ENCODE peak calls at places on chromosome 12, in six cellular contexts. C, K, U, W, D and I are unnamed samples.

GRCh38 chr12:58915634-58916033 is 4.7 kb downstream of the LRIG3 start:
- DNase-seq in U (no peak), W (no peak), K (no peak), C (no peak), D (no peak), I (no peak)

GRCh38 chr12:22628228-22628627 is 3.3 kb downstream of the ETNK1 start:
- DNase-seq in C (no peak), K (no peak), U (no peak), W (no peak), D (no peak), I (no peak)

GRCh38 chr12:5072326-5072725 is 28.6 kb downstream of the KCNA5 start:
- DNase-seq in C (no peak), K (peak), D (no peak), U (no peak), W (no peak), I (no peak)

GRCh38 chr12:21941522-21942376 is 523 bp upstream of the ABCC9 start:
- DNase-seq in U (no peak), C (no peak), K (peak), W (no peak), D (no peak), I (no peak)

GRCh38 chr12:128138125-128138524 is 128.8 kb upstream of the TMEM132C start:
- DNase-seq in W (no peak), U (no peak), D (no peak), C (no peak), K (no peak), I (no peak)

GRCh38 chr12:109539508-109539907 is 33.8 kb downstream of the MMAB start:
- DNase-seq in D (no peak), C (no peak), W (no peak), K (no peak), U (no peak), I (no peak)

GRCh38 chr12:125871811-125872594 is 806.8 kb downstream of the AACS start:
- DNase-seq in K (no peak), U (no peak), C (no peak), D (no peak), W (no peak), I (no peak)

GRCh38 chr12:100959481-100959880 is 164.9 kb downstream of the ANO4 start:
- DNase-seq in C (no peak), K (no peak), D (no peak), U (no peak), W (no peak), I (no peak)

GRCh38 chr12:65171870-65172269 is 2.5 kb downstream of the LEMD3 start:
- DNase-seq in W (no peak), D (no peak), C (no peak), K (no peak), U (no peak), I (no peak)

GRCh38 chr12:94714378-94714777 is 64.0 kb upstream of the TMCC3 start:
- DNase-seq in K (no peak), U (no peak), W (no peak), D (no peak), C (no peak), I (no peak)

GRCh38 chr12:50132505-50133135 is 20.6 kb downstream of the COX14 start:
- DNase-seq in U (no peak), D (no peak), K (no peak), C (no peak), W (no peak), I (no peak)

GRCh38 chr12:119182701-119183493 is 4.2 kb downstream of the HSPB8 start:
- DNase-seq in C (no peak), K (no peak), W (no peak), D (no peak), U (no peak), I (no peak)

GRCh38 chr12:25155031-25155576 is 39.9 kb downstream of the DNAI7 start:
- DNase-seq in W (peak), D (no peak), C (no peak), U (no peak), K (no peak), I (no peak)

GRCh38 chr12:54411398-54412241 is 7.4 kb downstream of the ITGA5 start:
- DNase-seq in K (no peak), W (no peak), U (no peak), D (no peak), C (no peak), I (no peak)

GRCh38 chr12:14256139-14256538 is 109.3 kb upstream of the ATF7IP start:
- DNase-seq in D (no peak), C (peak), W (no peak), K (no peak), U (no peak), I (no peak)

DNA sequence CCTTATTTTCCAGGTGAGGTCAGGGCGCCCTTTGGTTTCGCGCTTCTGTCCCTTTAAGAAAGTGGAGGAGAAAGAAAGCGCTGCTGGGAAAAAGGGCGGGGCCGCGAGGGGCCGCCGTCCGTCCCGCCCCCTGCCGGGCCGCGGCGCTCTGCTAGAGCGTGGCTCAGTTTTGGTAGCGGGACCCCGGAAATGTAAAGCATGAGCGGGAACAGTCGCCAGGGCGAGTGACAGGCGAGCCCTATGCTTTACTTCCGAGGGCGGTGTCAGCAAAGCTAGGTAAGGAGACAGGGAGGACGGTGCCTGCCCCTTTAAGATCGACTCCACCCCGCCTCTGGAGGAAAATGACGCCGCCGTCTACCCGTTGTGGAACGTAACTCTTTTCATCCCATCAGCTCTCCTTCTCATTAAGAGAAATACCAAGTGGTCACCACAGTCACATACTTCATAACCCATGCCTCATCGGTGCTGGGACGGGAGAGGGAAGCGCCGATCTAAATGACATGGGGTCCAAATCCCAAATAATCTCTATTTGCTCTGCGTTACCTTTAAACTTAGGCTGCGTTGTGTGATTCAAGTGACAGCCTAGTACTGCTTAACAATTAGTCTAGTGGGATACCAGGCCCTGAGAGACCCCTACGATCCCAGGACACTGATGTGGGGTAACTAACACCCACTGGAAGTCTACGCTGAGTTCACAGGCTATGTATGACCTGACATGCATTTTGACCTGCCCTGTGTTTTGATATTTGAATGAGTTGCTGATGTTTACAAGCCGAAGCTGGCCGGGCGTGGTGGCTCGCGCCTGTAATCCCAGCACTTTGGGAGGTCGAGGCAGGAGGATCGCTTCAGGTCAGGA is at the start of gene ETFBKMT:
- DNase-seq in D (peak), K (peak), W (peak), U (no peak), C (peak), I (peak)
- TF ChIP-seq CTCF in D (peak), K (peak), W (no peak), U (peak), C (no peak), I (no peak)

GRCh38 chr12:112564160-112564559 is 145.4 kb downstream of the PTPN11 start:
- DNase-seq in K (no peak), C (no peak), W (no peak), U (no peak), D (no peak), I (no peak)
- TF ChIP-seq CTCF in K (no peak), C (no peak), W (peak), U (no peak), D (no peak), I (no peak)

DNA sequence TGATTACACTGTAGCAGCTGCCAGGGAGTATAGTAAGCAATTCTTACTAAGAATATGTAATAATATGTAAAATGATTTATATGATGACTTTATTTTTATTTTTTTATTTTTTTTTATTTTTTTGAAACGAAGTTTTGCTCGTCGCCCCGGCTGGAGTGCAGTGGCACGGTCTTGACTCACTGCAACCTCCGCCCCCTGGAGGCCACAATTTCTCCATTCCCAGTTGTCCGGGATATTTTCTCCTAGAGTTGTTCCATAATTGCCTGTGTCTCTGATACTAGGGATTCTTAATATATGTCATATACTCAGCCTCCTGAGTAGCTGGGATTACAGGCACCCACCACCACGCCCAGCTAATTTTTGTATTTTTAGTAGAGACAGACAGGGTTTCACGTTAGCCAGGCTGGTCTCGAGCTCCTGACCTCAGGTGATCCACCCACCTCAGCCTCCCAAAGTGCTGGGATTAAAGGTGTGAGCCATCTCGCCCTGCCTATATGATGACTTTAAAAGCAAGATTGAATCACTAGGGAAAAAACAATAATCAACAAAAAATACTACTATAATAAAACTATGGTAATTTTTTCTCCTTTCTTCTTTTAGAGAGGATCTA is 12.2 kb upstream of the ITPR2 start:
- DNase-seq in C (no peak), W (peak), D (no peak), U (no peak), K (peak), I (no peak)
- TF ChIP-seq CTCF in C (peak), W (peak), D (peak), U (peak), K (peak), I (peak)

GRCh38 chr12:16165506-16165905 is 112.0 kb downstream of the SLC15A5 start:
- DNase-seq in W (peak), K (peak), C (no peak), D (no peak), U (no peak), I (no peak)
- TF ChIP-seq CTCF in W (peak), K (peak), C (no peak), D (peak), U (peak), I (peak)

GRCh38 chr12:121400332-121401139 is 618 bp downstream of the RNF34 start:
- DNase-seq in W (no peak), D (peak), U (no peak), K (peak), C (peak), I (no peak)
- TF ChIP-seq CTCF in W (no peak), D (no peak), U (no peak), K (no peak), C (no peak), I (no peak)

DNA sequence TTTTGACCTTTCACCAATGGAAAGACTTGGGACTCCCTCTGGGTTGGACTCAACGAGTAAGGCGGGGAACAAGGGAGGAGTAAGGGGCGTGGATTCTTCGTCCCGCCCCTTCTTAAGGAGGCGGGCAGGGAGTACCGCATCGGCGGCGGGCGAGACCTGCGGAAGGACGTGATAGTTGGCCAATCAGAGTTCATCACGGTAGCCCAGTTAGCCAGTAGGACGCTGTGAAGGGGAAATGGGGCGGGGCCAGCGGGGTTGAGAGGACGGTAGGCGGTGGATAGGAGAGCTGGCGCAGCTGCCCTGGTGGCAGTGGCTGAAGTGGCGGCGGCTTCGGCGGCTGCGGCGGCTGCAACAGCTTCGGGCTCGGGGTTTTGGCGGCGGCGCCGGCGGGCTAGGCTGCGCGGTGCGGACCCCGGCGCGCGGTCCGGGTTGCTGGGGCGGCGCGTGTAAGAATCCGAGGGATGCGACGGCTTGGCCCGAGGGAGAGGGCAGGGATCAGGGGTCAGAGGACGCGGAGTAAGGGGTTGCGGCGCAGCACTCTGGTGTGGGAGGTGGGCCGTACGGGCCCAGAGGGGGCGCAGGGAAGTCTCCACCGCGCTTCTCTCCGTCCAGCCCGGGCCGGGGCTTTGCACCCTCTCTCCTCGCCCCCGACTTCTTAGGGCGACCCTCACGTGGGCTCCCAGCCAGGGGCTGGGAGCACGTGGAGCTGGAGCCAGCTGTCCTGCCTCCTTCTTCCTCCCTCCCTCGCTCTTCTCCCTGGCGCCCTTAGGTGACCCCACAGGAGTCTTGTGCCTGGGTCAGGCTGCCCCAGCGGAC is at the start of gene TPCN1:
- DNase-seq in K (peak), U (peak), C (peak), D (peak), W (peak), I (peak)
- TF ChIP-seq CTCF in K (no peak), U (no peak), C (no peak), D (peak), W (no peak), I (no peak)

GRCh38 chr12:53053223-53054111 is 3.6 kb downstream of the TNS2 start:
- DNase-seq in U (no peak), K (peak), C (peak), D (no peak), W (no peak), I (no peak)
- TF ChIP-seq CTCF in U (no peak), K (peak), C (peak), D (peak), W (peak), I (peak)

GRCh38 chr12:12480074-12480473 is 82.6 kb downstream of the DUSP16 start:
- DNase-seq in C (no peak), D (no peak), K (no peak), U (no peak), W (no peak), I (no peak)

GRCh38 chr12:12474931-12475485 is 87.7 kb downstream of the DUSP16 start:
- DNase-seq in D (no peak), U (no peak), K (no peak), C (no peak), W (no peak), I (no peak)

GRCh38 chr12:12477532-12477890 is 85.2 kb downstream of the DUSP16 start:
- DNase-seq in C (no peak), K (no peak), W (no peak), U (no peak), D (no peak), I (no peak)

GRCh38 chr12:12474471-12474928 is 88.2 kb downstream of the DUSP16 start:
- DNase-seq in U (no peak), W (no peak), K (no peak), C (no peak), D (no peak), I (no peak)

GRCh38 chr12:12476836-12477531 is 85.7 kb downstream of the DUSP16 start:
- DNase-seq in C (no peak), U (no peak), D (peak), W (no peak), K (no peak), I (no peak)
- TF ChIP-seq CTCF in C (no peak), U (no peak), D (no peak), W (no peak), K (no peak), I (no peak)